ENCODE peak calls at places on chromosomes 16 and 17, in five cellular contexts. N is AG10803; H is H9; O is stimulated activated CD8-positive, alpha-beta memory T cell treated with anti-CD3 and anti-CD28 coated beads, Interleukin-4, amount 100 ng/mL, for 4 hours; X is kidney tubule cell. M is an unnamed sample.

GRCh38 chr16:71230122-71230845 is at the start of gene HYDIN:
- DNase-seq in N (peak; percentile 24), O (no peak), H (peak; percentile 95), X (peak; percentile 89), M (peak; percentile 57)

GRCh38 chr16:1812732-1813163 is 13.9 kb downstream of the HAGH start:
- DNase-seq in O (no peak), N (peak; percentile 74), H (peak; percentile 68), X (peak; percentile 58), M (peak; percentile 86)

GRCh38 chr17:19431691-19432090 is 20.7 kb downstream of the RNF112 start:
- DNase-seq in N (no peak), X (no peak), O (no peak), H (no peak), M (no peak)

GRCh38 chr16:53518550-53519416 is 15.8 kb upstream of the AKTIP start:
- DNase-seq in H (no peak), X (no peak), N (peak; percentile 43), O (peak; percentile 58), M (peak; percentile 10)

GRCh38 chr16:69513180-69513966 is 52.4 kb upstream of the NFAT5 start:
- DNase-seq in O (no peak), X (peak; percentile 93), H (no peak), N (peak; percentile 93), M (peak; percentile 4)

GRCh38 chr17:43974541-43975315 is 21.0 kb upstream of the PYY start:
- DNase-seq in O (no peak), N (no peak), X (no peak), H (no peak), M (peak; percentile 24)

GRCh38 chr17:58318627-58319180 is 9.9 kb downstream of the TSPOAP1 start:
- DNase-seq in X (no peak), O (no peak), N (no peak), H (no peak), M (no peak)

GRCh38 chr16:49859139-49859947 is 3.4 kb upstream of the ZNF423 start:
- DNase-seq in X (no peak), N (no peak), O (no peak), H (peak; percentile 51), M (peak; percentile 56)

GRCh38 chr17:41329279-41329925 is 13.9 kb upstream of the KRTAP17-1 start:
- DNase-seq in O (no peak), N (peak; percentile 64), X (peak; percentile 75), H (peak; percentile 87), M (peak; percentile 78)

GRCh38 chr17:4594406-4595349 is 10.3 kb downstream of the SMTNL2 start:
- DNase-seq in O (no peak), H (peak; percentile 90), N (no peak), X (no peak), M (no peak)

GRCh38 chr17:42188749-42189650 is 3.7 kb upstream of the HCRT start:
- DNase-seq in H (no peak), O (no peak), X (no peak), N (peak; percentile 12), M (no peak)

GRCh38 chr17:44222112-44222869 is 2.8 kb upstream of the UBTF start:
- DNase-seq in H (peak; percentile 88), O (no peak), N (peak; percentile 81), X (peak; percentile 81), M (peak; percentile 89)

GRCh38 chr17:34133350-34133749 is 121.7 kb upstream of the CCL2 start:
- DNase-seq in X (no peak), N (no peak), H (no peak), O (no peak), M (no peak)

GRCh38 chr16:67030221-67030962 is 1.4 kb downstream of the CBFB start:
- DNase-seq in H (no peak), N (no peak), X (peak; percentile 43), O (no peak), M (no peak)

M was measured in adipocyte.